ENCODE peak calls at places on chromosome 11, in six cellular contexts. One of them, this sample, is unnamed.

GRCh38 chr11:1964955-1965354 is 17.8 kb downstream of the MRPL23 start:
- DNase-seq in T-helper 9 cell: no peak
- DNase-seq in A172: no peak
- DNase-seq in effector memory CD8-positive, alpha-beta T cell: no peak
- DNase-seq in HTR-8/SVneo: no peak
- DNase-seq in stimulated activated CD8-positive, alpha-beta memory T cell treated with anti-CD3 and anti-CD28 coated beads, Interleukin-15, amount 100 ng/mL, for 24 hours: no peak
- DNase-seq in this sample: no peak

GRCh38 chr11:11155962-11156815 is 196.9 kb downstream of the CSNK2A3 start:
- DNase-seq in T-helper 9 cell: peak
- DNase-seq in A172: no peak
- DNase-seq in effector memory CD8-positive, alpha-beta T cell: peak
- DNase-seq in HTR-8/SVneo: no peak
- DNase-seq in stimulated activated CD8-positive, alpha-beta memory T cell treated with anti-CD3 and anti-CD28 coated beads, Interleukin-15, amount 100 ng/mL, for 24 hours: no peak
- DNase-seq in this sample: peak

GRCh38 chr11:74018331-74019005 is 9.6 kb upstream of the UCP3 start:
- DNase-seq in T-helper 9 cell: no peak
- DNase-seq in A172: no peak
- DNase-seq in effector memory CD8-positive, alpha-beta T cell: no peak
- DNase-seq in HTR-8/SVneo: no peak
- DNase-seq in stimulated activated CD8-positive, alpha-beta memory T cell treated with anti-CD3 and anti-CD28 coated beads, Interleukin-15, amount 100 ng/mL, for 24 hours: no peak
- DNase-seq in this sample: peak

GRCh38 chr11:93905384-93905783 is 55.0 kb upstream of the VSTM5 start:
- DNase-seq in T-helper 9 cell: no peak
- DNase-seq in A172: peak
- DNase-seq in effector memory CD8-positive, alpha-beta T cell: no peak
- DNase-seq in HTR-8/SVneo: no peak
- DNase-seq in stimulated activated CD8-positive, alpha-beta memory T cell treated with anti-CD3 and anti-CD28 coated beads, Interleukin-15, amount 100 ng/mL, for 24 hours: no peak
- DNase-seq in this sample: no peak

GRCh38 chr11:128174465-128175101 is 412.8 kb downstream of the ETS1 start:
- DNase-seq in T-helper 9 cell: no peak
- DNase-seq in A172: peak
- DNase-seq in effector memory CD8-positive, alpha-beta T cell: no peak
- DNase-seq in HTR-8/SVneo: peak
- DNase-seq in stimulated activated CD8-positive, alpha-beta memory T cell treated with anti-CD3 and anti-CD28 coated beads, Interleukin-15, amount 100 ng/mL, for 24 hours: no peak
- DNase-seq in this sample: no peak

GRCh38 chr11:78370406-78371172 is 47.0 kb downstream of the GAB2 start:
- DNase-seq in T-helper 9 cell: no peak
- DNase-seq in A172: no peak
- DNase-seq in effector memory CD8-positive, alpha-beta T cell: no peak
- DNase-seq in HTR-8/SVneo: no peak
- DNase-seq in stimulated activated CD8-positive, alpha-beta memory T cell treated with anti-CD3 and anti-CD28 coated beads, Interleukin-15, amount 100 ng/mL, for 24 hours: no peak
- DNase-seq in this sample: peak

GRCh38 chr11:65867284-65868071 is 5.1 kb downstream of the EFEMP2 start:
- DNase-seq in T-helper 9 cell: no peak
- DNase-seq in A172: no peak
- DNase-seq in effector memory CD8-positive, alpha-beta T cell: no peak
- DNase-seq in HTR-8/SVneo: no peak
- DNase-seq in stimulated activated CD8-positive, alpha-beta memory T cell treated with anti-CD3 and anti-CD28 coated beads, Interleukin-15, amount 100 ng/mL, for 24 hours: no peak
- DNase-seq in this sample: no peak

GRCh38 chr11:126768702-126769101 is 231.9 kb downstream of the KIRREL3 start:
- DNase-seq in T-helper 9 cell: no peak
- DNase-seq in A172: no peak
- DNase-seq in effector memory CD8-positive, alpha-beta T cell: no peak
- DNase-seq in HTR-8/SVneo: no peak
- DNase-seq in stimulated activated CD8-positive, alpha-beta memory T cell treated with anti-CD3 and anti-CD28 coated beads, Interleukin-15, amount 100 ng/mL, for 24 hours: no peak
- DNase-seq in this sample: no peak

GRCh38 chr11:128497057-128497957 is 90.1 kb downstream of the ETS1 start:
- DNase-seq in T-helper 9 cell: no peak
- DNase-seq in A172: peak
- DNase-seq in effector memory CD8-positive, alpha-beta T cell: no peak
- DNase-seq in HTR-8/SVneo: peak
- DNase-seq in stimulated activated CD8-positive, alpha-beta memory T cell treated with anti-CD3 and anti-CD28 coated beads, Interleukin-15, amount 100 ng/mL, for 24 hours: no peak
- DNase-seq in this sample: peak

GRCh38 chr11:11148104-11148509 is 204.9 kb downstream of the CSNK2A3 start:
- DNase-seq in T-helper 9 cell: no peak
- DNase-seq in A172: peak
- DNase-seq in effector memory CD8-positive, alpha-beta T cell: no peak
- DNase-seq in HTR-8/SVneo: peak
- DNase-seq in stimulated activated CD8-positive, alpha-beta memory T cell treated with anti-CD3 and anti-CD28 coated beads, Interleukin-15, amount 100 ng/mL, for 24 hours: no peak
- DNase-seq in this sample: no peak

GRCh38 chr11:106925245-106925644 is 93.0 kb downstream of the GUCY1A2 start:
- DNase-seq in T-helper 9 cell: no peak
- DNase-seq in A172: no peak
- DNase-seq in effector memory CD8-positive, alpha-beta T cell: no peak
- DNase-seq in HTR-8/SVneo: no peak
- DNase-seq in stimulated activated CD8-positive, alpha-beta memory T cell treated with anti-CD3 and anti-CD28 coated beads, Interleukin-15, amount 100 ng/mL, for 24 hours: no peak
- DNase-seq in this sample: no peak

GRCh38 chr11:22430286-22430685 is 92.1 kb downstream of the SLC17A6 start:
- DNase-seq in T-helper 9 cell: no peak
- DNase-seq in A172: no peak
- DNase-seq in effector memory CD8-positive, alpha-beta T cell: no peak
- DNase-seq in HTR-8/SVneo: no peak
- DNase-seq in stimulated activated CD8-positive, alpha-beta memory T cell treated with anti-CD3 and anti-CD28 coated beads, Interleukin-15, amount 100 ng/mL, for 24 hours: no peak
- DNase-seq in this sample: no peak

GRCh38 chr11:23897453-23898289 is 599.2 kb upstream of the LUZP2 start:
- DNase-seq in T-helper 9 cell: no peak
- DNase-seq in A172: peak
- DNase-seq in effector memory CD8-positive, alpha-beta T cell: no peak
- DNase-seq in HTR-8/SVneo: peak
- DNase-seq in stimulated activated CD8-positive, alpha-beta memory T cell treated with anti-CD3 and anti-CD28 coated beads, Interleukin-15, amount 100 ng/mL, for 24 hours: no peak
- DNase-seq in this sample: no peak

GRCh38 chr11:65652511-65653228 is 10.0 kb downstream of the RELA start:
- DNase-seq in T-helper 9 cell: peak
- DNase-seq in A172: no peak
- DNase-seq in effector memory CD8-positive, alpha-beta T cell: peak
- DNase-seq in HTR-8/SVneo: peak
- DNase-seq in stimulated activated CD8-positive, alpha-beta memory T cell treated with anti-CD3 and anti-CD28 coated beads, Interleukin-15, amount 100 ng/mL, for 24 hours: peak
- DNase-seq in this sample: peak

GRCh38 chr11:86355256-86355655 is 19.4 kb upstream of the CCDC81 start:
- DNase-seq in T-helper 9 cell: no peak
- DNase-seq in A172: peak
- DNase-seq in effector memory CD8-positive, alpha-beta T cell: no peak
- DNase-seq in HTR-8/SVneo: no peak
- DNase-seq in stimulated activated CD8-positive, alpha-beta memory T cell treated with anti-CD3 and anti-CD28 coated beads, Interleukin-15, amount 100 ng/mL, for 24 hours: no peak
- DNase-seq in this sample: peak

GRCh38 chr11:61083601-61084147 is 18.6 kb upstream of the CD5 start:
- DNase-seq in T-helper 9 cell: peak
- DNase-seq in A172: no peak
- DNase-seq in effector memory CD8-positive, alpha-beta T cell: peak
- DNase-seq in HTR-8/SVneo: no peak
- DNase-seq in stimulated activated CD8-positive, alpha-beta memory T cell treated with anti-CD3 and anti-CD28 coated beads, Interleukin-15, amount 100 ng/mL, for 24 hours: no peak
- DNase-seq in this sample: no peak

GRCh38 chr11:3146612-3147256 is 18.4 kb downstream of the OSBPL5 start:
- DNase-seq in T-helper 9 cell: no peak
- DNase-seq in A172: peak
- DNase-seq in effector memory CD8-positive, alpha-beta T cell: no peak
- DNase-seq in HTR-8/SVneo: peak
- DNase-seq in stimulated activated CD8-positive, alpha-beta memory T cell treated with anti-CD3 and anti-CD28 coated beads, Interleukin-15, amount 100 ng/mL, for 24 hours: no peak
- DNase-seq in this sample: no peak

GRCh38 chr11:110034816-110035215 is 58.4 kb upstream of the ZC3H12C start:
- DNase-seq in T-helper 9 cell: no peak
- DNase-seq in A172: no peak
- DNase-seq in effector memory CD8-positive, alpha-beta T cell: no peak
- DNase-seq in HTR-8/SVneo: no peak
- DNase-seq in stimulated activated CD8-positive, alpha-beta memory T cell treated with anti-CD3 and anti-CD28 coated beads, Interleukin-15, amount 100 ng/mL, for 24 hours: no peak
- DNase-seq in this sample: no peak

GRCh38 chr11:73213196-73214143 is 4.6 kb upstream of the P2RY2 start:
- DNase-seq in T-helper 9 cell: no peak
- DNase-seq in A172: no peak
- DNase-seq in effector memory CD8-positive, alpha-beta T cell: no peak
- DNase-seq in HTR-8/SVneo: no peak
- DNase-seq in stimulated activated CD8-positive, alpha-beta memory T cell treated with anti-CD3 and anti-CD28 coated beads, Interleukin-15, amount 100 ng/mL, for 24 hours: no peak
- DNase-seq in this sample: no peak

GRCh38 chr11:62150887-62151736 is 27.3 kb downstream of the INCENP start:
- DNase-seq in T-helper 9 cell: no peak
- DNase-seq in A172: no peak
- DNase-seq in effector memory CD8-positive, alpha-beta T cell: no peak
- DNase-seq in HTR-8/SVneo: no peak
- DNase-seq in stimulated activated CD8-positive, alpha-beta memory T cell treated with anti-CD3 and anti-CD28 coated beads, Interleukin-15, amount 100 ng/mL, for 24 hours: no peak
- DNase-seq in this sample: no peak

GRCh38 chr11:69630009-69630870 is 10.7 kb upstream of the CCND1 start:
- DNase-seq in T-helper 9 cell: no peak
- DNase-seq in A172: no peak
- DNase-seq in effector memory CD8-positive, alpha-beta T cell: no peak
- DNase-seq in HTR-8/SVneo: no peak
- DNase-seq in stimulated activated CD8-positive, alpha-beta memory T cell treated with anti-CD3 and anti-CD28 coated beads, Interleukin-15, amount 100 ng/mL, for 24 hours: no peak
- DNase-seq in this sample: peak

GRCh38 chr11:125165111-125165663 is 636 bp downstream of the PKNOX2 start:
- DNase-seq in T-helper 9 cell: no peak
- DNase-seq in A172: no peak
- DNase-seq in effector memory CD8-positive, alpha-beta T cell: no peak
- DNase-seq in HTR-8/SVneo: peak
- DNase-seq in stimulated activated CD8-positive, alpha-beta memory T cell treated with anti-CD3 and anti-CD28 coated beads, Interleukin-15, amount 100 ng/mL, for 24 hours: no peak
- DNase-seq in this sample: peak

GRCh38 chr11:69907611-69908010 is 88.4 kb upstream of the FGF3 start:
- DNase-seq in T-helper 9 cell: no peak
- DNase-seq in A172: no peak
- DNase-seq in effector memory CD8-positive, alpha-beta T cell: no peak
- DNase-seq in HTR-8/SVneo: no peak
- DNase-seq in stimulated activated CD8-positive, alpha-beta memory T cell treated with anti-CD3 and anti-CD28 coated beads, Interleukin-15, amount 100 ng/mL, for 24 hours: no peak
- DNase-seq in this sample: no peak

GRCh38 chr11:38460901-38461300 is 1862.9 kb upstream of the RAG2 start:
- DNase-seq in T-helper 9 cell: no peak
- DNase-seq in A172: peak
- DNase-seq in effector memory CD8-positive, alpha-beta T cell: no peak
- DNase-seq in HTR-8/SVneo: peak
- DNase-seq in stimulated activated CD8-positive, alpha-beta memory T cell treated with anti-CD3 and anti-CD28 coated beads, Interleukin-15, amount 100 ng/mL, for 24 hours: no peak
- DNase-seq in this sample: peak

GRCh38 chr11:115930276-115930675 is 426.1 kb upstream of the CADM1 start:
- DNase-seq in T-helper 9 cell: no peak
- DNase-seq in A172: no peak
- DNase-seq in effector memory CD8-positive, alpha-beta T cell: no peak
- DNase-seq in HTR-8/SVneo: no peak
- DNase-seq in stimulated activated CD8-positive, alpha-beta memory T cell treated with anti-CD3 and anti-CD28 coated beads, Interleukin-15, amount 100 ng/mL, for 24 hours: no peak
- DNase-seq in this sample: peak

GRCh38 chr11:69637956-69638871 is 2.7 kb upstream of the CCND1 start:
- DNase-seq in T-helper 9 cell: no peak
- DNase-seq in A172: no peak
- DNase-seq in effector memory CD8-positive, alpha-beta T cell: no peak
- DNase-seq in HTR-8/SVneo: peak
- DNase-seq in stimulated activated CD8-positive, alpha-beta memory T cell treated with anti-CD3 and anti-CD28 coated beads, Interleukin-15, amount 100 ng/mL, for 24 hours: no peak
- DNase-seq in this sample: peak

GRCh38 chr11:115313224-115313838 is 190.9 kb downstream of the CADM1 start:
- DNase-seq in T-helper 9 cell: no peak
- DNase-seq in A172: no peak
- DNase-seq in effector memory CD8-positive, alpha-beta T cell: no peak
- DNase-seq in HTR-8/SVneo: no peak
- DNase-seq in stimulated activated CD8-positive, alpha-beta memory T cell treated with anti-CD3 and anti-CD28 coated beads, Interleukin-15, amount 100 ng/mL, for 24 hours: no peak
- DNase-seq in this sample: peak

GRCh38 chr11:122082203-122082602 is 33.8 kb downstream of the BLID start:
- DNase-seq in T-helper 9 cell: no peak
- DNase-seq in A172: no peak
- DNase-seq in effector memory CD8-positive, alpha-beta T cell: no peak
- DNase-seq in HTR-8/SVneo: no peak
- DNase-seq in stimulated activated CD8-positive, alpha-beta memory T cell treated with anti-CD3 and anti-CD28 coated beads, Interleukin-15, amount 100 ng/mL, for 24 hours: no peak
- DNase-seq in this sample: no peak

GRCh38 chr11:132158696-132159095 is 788.3 kb downstream of the NTM start:
- DNase-seq in T-helper 9 cell: no peak
- DNase-seq in A172: no peak
- DNase-seq in effector memory CD8-positive, alpha-beta T cell: no peak
- DNase-seq in HTR-8/SVneo: no peak
- DNase-seq in stimulated activated CD8-positive, alpha-beta memory T cell treated with anti-CD3 and anti-CD28 coated beads, Interleukin-15, amount 100 ng/mL, for 24 hours: no peak
- DNase-seq in this sample: peak

GRCh38 chr11:57484141-57484710 is 23.9 kb downstream of the RTN4RL2 start:
- DNase-seq in T-helper 9 cell: no peak
- DNase-seq in A172: no peak
- DNase-seq in effector memory CD8-positive, alpha-beta T cell: no peak
- DNase-seq in HTR-8/SVneo: no peak
- DNase-seq in stimulated activated CD8-positive, alpha-beta memory T cell treated with anti-CD3 and anti-CD28 coated beads, Interleukin-15, amount 100 ng/mL, for 24 hours: no peak
- DNase-seq in this sample: no peak

GRCh38 chr11:299081-299891 is at the start of gene IFITM5:
- DNase-seq in T-helper 9 cell: no peak
- DNase-seq in A172: no peak
- DNase-seq in effector memory CD8-positive, alpha-beta T cell: no peak
- DNase-seq in HTR-8/SVneo: no peak
- DNase-seq in stimulated activated CD8-positive, alpha-beta memory T cell treated with anti-CD3 and anti-CD28 coated beads, Interleukin-15, amount 100 ng/mL, for 24 hours: no peak
- DNase-seq in this sample: no peak

GRCh38 chr11:618856-619624 is 3.3 kb upstream of the IRF7 start:
- DNase-seq in T-helper 9 cell: no peak
- DNase-seq in A172: no peak
- DNase-seq in effector memory CD8-positive, alpha-beta T cell: no peak
- DNase-seq in HTR-8/SVneo: no peak
- DNase-seq in stimulated activated CD8-positive, alpha-beta memory T cell treated with anti-CD3 and anti-CD28 coated beads, Interleukin-15, amount 100 ng/mL, for 24 hours: no peak
- DNase-seq in this sample: no peak

This sample was measured in DMS53.